ENCODE peak calls at places on chromosomes 12 and 14, in four cellular contexts. One of them, this sample, is unnamed.

GRCh38 chr14:100747021-100747586 is 20.4 kb downstream of the DLK1 start:
- DNase-seq in K562: no peak
- DNase-seq in HL-60: no peak
- DNase-seq in GM12878: no peak
- DNase-seq in this sample: no peak

GRCh38 chr12:48454675-48455074 is 17.7 kb upstream of the ANP32D start:
- DNase-seq in K562: peak; percentile 31
- DNase-seq in HL-60: peak; percentile 12
- DNase-seq in GM12878: no peak
- DNase-seq in this sample: no peak

GRCh38 chr14:23252420-23253333 is 14.9 kb downstream of the RNF212B start:
- DNase-seq in K562: no peak
- DNase-seq in HL-60: no peak
- DNase-seq in GM12878: no peak
- DNase-seq in this sample: no peak

GRCh38 chr14:104422301-104423223 is 157.0 kb upstream of the C14orf180 start:
- DNase-seq in K562: no peak
- DNase-seq in HL-60: no peak
- DNase-seq in GM12878: no peak
- DNase-seq in this sample: no peak

GRCh38 chr12:6890789-6891624 is 13.6 kb upstream of the LRRC23 start:
- DNase-seq in K562: peak; percentile 91
- DNase-seq in HL-60: peak; percentile 98
- DNase-seq in GM12878: peak; percentile 86
- DNase-seq in this sample: peak; percentile 94

GRCh38 chr14:32693114-32693513 is 245.6 kb upstream of the NPAS3 start:
- DNase-seq in K562: no peak
- DNase-seq in HL-60: no peak
- DNase-seq in GM12878: no peak
- DNase-seq in this sample: no peak

GRCh38 chr12:68559984-68560822 is 50.5 kb upstream of the RAP1B start:
- DNase-seq in K562: no peak
- DNase-seq in HL-60: peak; percentile 84
- DNase-seq in GM12878: no peak
- DNase-seq in this sample: no peak

GRCh38 chr12:124679533-124680371 is 112.3 kb upstream of the NCOR2 start:
- DNase-seq in K562: no peak
- DNase-seq in HL-60: no peak
- DNase-seq in GM12878: no peak
- DNase-seq in this sample: no peak

GRCh38 chr14:64720190-64720589 is 16.0 kb downstream of the PLEKHG3 start:
- DNase-seq in K562: no peak
- DNase-seq in HL-60: no peak
- DNase-seq in GM12878: no peak
- DNase-seq in this sample: no peak

GRCh38 chr12:58967551-58967950 is 47.2 kb upstream of the LRIG3 start:
- DNase-seq in K562: no peak
- DNase-seq in HL-60: no peak
- DNase-seq in GM12878: no peak
- DNase-seq in this sample: no peak

GRCh38 chr12:21527451-21528180 is 1.5 kb downstream of the SPX start:
- DNase-seq in K562: no peak
- DNase-seq in HL-60: peak; percentile 47
- DNase-seq in GM12878: peak; percentile 27
- DNase-seq in this sample: peak; percentile 41

GRCh38 chr14:88452231-88452630 is 66.8 kb downstream of the SPATA7 start:
- DNase-seq in K562: no peak
- DNase-seq in HL-60: no peak
- DNase-seq in GM12878: no peak
- DNase-seq in this sample: no peak

GRCh38 chr14:56745091-56745490 is 65.2 kb downstream of the OTX2 start:
- DNase-seq in K562: no peak
- DNase-seq in HL-60: no peak
- DNase-seq in GM12878: no peak
- DNase-seq in this sample: no peak

GRCh38 chr14:93700928-93701327 is 87.4 kb downstream of the PRIMA1 start:
- DNase-seq in K562: no peak
- DNase-seq in HL-60: no peak
- DNase-seq in GM12878: no peak
- DNase-seq in this sample: no peak

GRCh38 chr14:95697764-95698163 is 11.5 kb downstream of the TCL1B start:
- DNase-seq in K562: no peak
- DNase-seq in HL-60: no peak
- DNase-seq in GM12878: peak; percentile 56
- DNase-seq in this sample: no peak

GRCh38 chr12:100959481-100959880 is 164.9 kb downstream of the ANO4 start:
- DNase-seq in K562: no peak
- DNase-seq in HL-60: no peak
- DNase-seq in GM12878: no peak
- DNase-seq in this sample: no peak

GRCh38 chr12:89999699-90000505 is 291.3 kb upstream of the ATP2B1 start:
- DNase-seq in K562: no peak
- DNase-seq in HL-60: no peak
- DNase-seq in GM12878: no peak
- DNase-seq in this sample: no peak

DNA sequence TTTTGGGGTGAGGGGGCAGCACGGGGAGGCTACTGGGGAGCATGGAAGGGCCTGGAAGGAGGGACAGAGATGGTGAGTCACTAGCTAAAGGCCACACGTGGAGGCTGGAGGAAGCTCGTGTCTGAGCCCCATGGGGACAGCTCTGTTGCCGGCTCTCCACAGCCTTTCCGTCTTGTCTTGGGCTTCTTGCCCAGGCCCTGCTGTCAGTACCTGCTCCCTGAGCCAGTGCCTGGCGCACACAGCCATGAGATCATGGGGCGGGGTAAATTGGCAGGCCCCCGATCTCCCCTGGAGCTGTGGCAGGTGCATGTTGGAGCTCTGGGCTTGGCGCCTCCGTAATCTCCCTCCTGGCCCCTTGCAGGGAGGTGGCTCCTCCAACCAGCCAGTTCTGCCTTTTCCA is 16.1 kb upstream of the KRT80 start:
- DNase-seq in K562: no peak
- DNase-seq in HL-60: no peak
- DNase-seq in GM12878: no peak
- DNase-seq in this sample: no peak
- TF ChIP-seq SPI1 in K562: no peak
- TF ChIP-seq SPI1 in HL-60: no peak
- TF ChIP-seq SPI1 in GM12878: no peak
- TF ChIP-seq SPI1 in this sample: no peak

GRCh38 chr12:25458047-25458552 is 95.0 kb downstream of the LMNTD1 start:
- DNase-seq in K562: no peak
- DNase-seq in HL-60: no peak
- DNase-seq in GM12878: no peak
- DNase-seq in this sample: no peak
- TF ChIP-seq SPI1 in K562: no peak
- TF ChIP-seq SPI1 in HL-60: no peak
- TF ChIP-seq SPI1 in GM12878: no peak
- TF ChIP-seq SPI1 in this sample: no peak

GRCh38 chr12:62764251-62764650 is 170.7 kb downstream of the PPM1H start:
- DNase-seq in K562: no peak
- DNase-seq in HL-60: no peak
- DNase-seq in GM12878: no peak
- DNase-seq in this sample: no peak
- TF ChIP-seq SPI1 in K562: no peak
- TF ChIP-seq SPI1 in HL-60: no peak
- TF ChIP-seq SPI1 in GM12878: no peak
- TF ChIP-seq SPI1 in this sample: no peak

GRCh38 chr12:94140556-94140955 is 7.8 kb upstream of the PLXNC1 start:
- DNase-seq in K562: peak; percentile 44
- DNase-seq in HL-60: peak; percentile 33
- DNase-seq in GM12878: no peak
- DNase-seq in this sample: peak; percentile 52
- TF ChIP-seq SPI1 in K562: no peak
- TF ChIP-seq SPI1 in HL-60: no peak
- TF ChIP-seq SPI1 in GM12878: no peak
- TF ChIP-seq SPI1 in this sample: no peak

DNA sequence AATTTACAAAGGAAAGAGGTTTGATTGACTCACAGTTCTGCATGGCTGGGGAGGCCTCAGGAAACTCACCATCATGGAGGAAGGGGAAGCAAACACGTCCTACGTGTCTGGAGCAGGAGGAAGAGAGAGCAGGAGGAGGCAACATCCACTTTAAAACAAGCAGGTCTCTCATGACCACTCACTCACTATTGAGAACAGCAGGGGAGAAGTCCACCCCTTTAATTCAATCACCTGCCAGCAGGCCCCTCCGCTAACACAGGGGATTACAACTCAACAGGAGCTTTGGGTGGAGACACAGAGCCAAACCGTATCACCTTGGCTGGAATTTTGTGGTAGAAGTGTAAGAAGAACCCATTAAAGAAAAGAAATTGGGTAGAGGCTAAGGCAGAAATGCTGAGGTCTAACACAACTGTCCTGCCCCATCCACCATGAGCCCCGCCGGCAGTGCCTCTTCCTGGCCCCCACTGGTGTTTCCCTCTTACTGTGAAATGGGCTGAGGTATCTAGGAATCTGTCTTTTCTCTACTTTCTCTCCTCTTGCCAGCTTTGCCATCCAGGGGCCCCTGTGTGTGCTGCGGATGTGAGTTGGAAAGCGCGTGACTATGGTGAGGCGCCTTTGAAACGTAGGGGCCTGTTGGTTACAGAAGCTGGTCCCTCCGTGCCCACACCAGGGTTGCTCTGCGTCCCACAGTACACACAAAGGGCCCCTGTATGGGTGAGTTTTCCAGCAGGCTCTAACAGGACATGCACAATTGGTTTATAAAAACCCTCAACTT is 108.0 kb upstream of the TMEM132D start:
- DNase-seq in K562: no peak
- DNase-seq in HL-60: no peak
- DNase-seq in GM12878: no peak
- DNase-seq in this sample: no peak
- TF ChIP-seq SPI1 in K562: no peak
- TF ChIP-seq SPI1 in HL-60: no peak
- TF ChIP-seq SPI1 in GM12878: no peak
- TF ChIP-seq SPI1 in this sample: no peak

GRCh38 chr14:105989746-105990302 is 463.4 kb downstream of the TMEM121 start:
- DNase-seq in K562: no peak
- DNase-seq in HL-60: no peak
- DNase-seq in GM12878: no peak
- DNase-seq in this sample: no peak
- TF ChIP-seq SPI1 in K562: no peak
- TF ChIP-seq SPI1 in HL-60: no peak
- TF ChIP-seq SPI1 in GM12878: no peak
- TF ChIP-seq SPI1 in this sample: no peak

GRCh38 chr12:52975820-52976573 is 27.1 kb downstream of the KRT18 start:
- DNase-seq in K562: no peak
- DNase-seq in HL-60: no peak
- DNase-seq in GM12878: no peak
- DNase-seq in this sample: no peak
- TF ChIP-seq SPI1 in K562: no peak
- TF ChIP-seq SPI1 in HL-60: no peak
- TF ChIP-seq SPI1 in GM12878: no peak
- TF ChIP-seq SPI1 in this sample: no peak

DNA sequence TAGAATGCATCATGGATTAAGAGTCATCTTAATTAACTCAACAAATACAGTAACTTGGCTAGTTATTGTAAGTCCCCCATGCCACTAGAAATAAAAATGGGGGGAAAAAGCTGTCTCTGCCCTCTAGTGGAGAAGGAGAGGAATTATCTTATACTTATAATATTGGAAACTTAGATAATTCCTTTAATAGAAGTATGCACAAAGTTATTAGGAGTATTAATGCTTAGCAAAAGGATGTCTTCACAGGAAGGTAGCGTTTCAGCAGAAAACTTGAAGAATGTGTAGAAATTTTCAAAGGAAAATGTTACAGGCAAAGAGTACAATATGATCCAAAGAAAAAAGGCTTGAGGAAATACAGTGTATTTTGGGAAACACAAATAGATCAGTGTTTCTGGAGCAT is 19.8 kb downstream of the OR5AU1 start:
- DNase-seq in K562: peak; percentile 35
- DNase-seq in HL-60: no peak
- DNase-seq in GM12878: no peak
- DNase-seq in this sample: peak; percentile 25
- TF ChIP-seq SPI1 in K562: no peak
- TF ChIP-seq SPI1 in HL-60: no peak
- TF ChIP-seq SPI1 in GM12878: no peak
- TF ChIP-seq SPI1 in this sample: no peak

This sample was measured in GM12891.